ENCODE peak calls at places on chromosomes 7 and 10, in four cellular contexts. C is ovary, Q is stomach, T is SK-N-SH. O is an unnamed sample. For H3K4me1, the result is how much of the 10 kb centered on the place peaks cover.

GRCh38 chr7:142168746-142169145 is 57.2 kb downstream of the MGAM2 start:
- DNase-seq in C (no peak), Q (no peak), T (no peak), O (no peak)

GRCh38 chr7:30206466-30206865 is 71.7 kb downstream of the MTURN start:
- DNase-seq in C (no peak), Q (no peak), T (no peak), O (no peak)

GRCh38 chr10:68212721-68213352 is 19.1 kb downstream of the ATOH7 start:
- DNase-seq in C (no peak), Q (no peak), T (peak), O (no peak)

GRCh38 chr7:135669774-135670173 is 7.5 kb downstream of the STMP1 start:
- DNase-seq in C (no peak), Q (no peak), T (no peak), O (no peak)

GRCh38 chr7:132065193-132065972 is 509.0 kb upstream of the PODXL start:
- DNase-seq in C (peak), Q (no peak), T (peak), O (peak)

GRCh38 chr10:20871970-20872369 is 25.1 kb downstream of the NEBL start:
- DNase-seq in C (no peak), Q (no peak), T (no peak), O (no peak)

GRCh38 chr10:88693392-88694020 is 12.5 kb upstream of the LIPK start:
- DNase-seq in C (no peak), Q (no peak), T (no peak), O (no peak)

GRCh38 chr7:28890137-28890536 is 68.0 kb downstream of the TRIL start:
- DNase-seq in C (no peak), Q (no peak), T (no peak), O (no peak)

GRCh38 chr7:137164251-137164650 is 179.3 kb downstream of the PTN start:
- DNase-seq in C (no peak), Q (no peak), T (no peak), O (no peak)

GRCh38 chr7:142158741-142159496 is 47.4 kb downstream of the MGAM2 start:
- DNase-seq in C (no peak), Q (no peak), T (no peak), O (no peak)

GRCh38 chr10:4685904-4686643 is 139.9 kb upstream of the AKR1E2 start:
- DNase-seq in C (no peak), Q (no peak), T (no peak), O (no peak)

GRCh38 chr10:4685495-4685894 is 140.5 kb upstream of the AKR1E2 start:
- DNase-seq in C (no peak), Q (no peak), T (no peak), O (no peak)

GRCh38 chr10:4688168-4688567 is 137.8 kb upstream of the AKR1E2 start:
- DNase-seq in C (no peak), Q (no peak), T (no peak), O (no peak)

GRCh38 chr10:4687397-4687796 is 138.6 kb upstream of the AKR1E2 start:
- DNase-seq in C (no peak), Q (no peak), T (no peak), O (no peak)

GRCh38 chr10:4686644-4686996 is 139.4 kb upstream of the AKR1E2 start:
- DNase-seq in C (no peak), Q (no peak), T (no peak), O (no peak)
- TF ChIP-seq EP300 in C (no peak), Q (no peak), T (peak), O (no peak)

GRCh38 chr7:116571037-116571436 is 46.2 kb downstream of the CAV1 start:
- DNase-seq in C (no peak), Q (no peak), T (no peak), O (no peak)

GRCh38 chr7:116571552-116571951 is 46.7 kb downstream of the CAV1 start:
- DNase-seq in C (no peak), Q (no peak), T (no peak), O (no peak)

GRCh38 chr7:116572036-116572435 is 47.2 kb downstream of the CAV1 start:
- DNase-seq in C (no peak), Q (no peak), T (no peak), O (no peak)

GRCh38 chr7:116569737-116570136 is 44.9 kb downstream of the CAV1 start:
- DNase-seq in C (no peak), Q (no peak), T (no peak), O (no peak)

GRCh38 chr7:116570306-116570705 is 45.5 kb downstream of the CAV1 start:
- DNase-seq in C (no peak), Q (no peak), T (no peak), O (no peak)
- H3K4me1 ChIP-seq in C (under half), Q (under half), T (under half), O (under half)

GRCh38 chr10:86755740-86756510 is 494 bp upstream of the BMPR1A start:
- DNase-seq in C (peak), Q (peak), T (peak), O (peak)

GRCh38 chr10:86757110-86757790 is 831 bp downstream of the BMPR1A start:
- DNase-seq in C (peak), Q (peak), T (no peak), O (no peak)

GRCh38 chr10:86756511-86757109 is at the start of gene BMPR1A:
- DNase-seq in C (peak), Q (peak), T (peak), O (peak)

GRCh38 chr10:86758231-86759072 is 2.0 kb downstream of the BMPR1A start:
- DNase-seq in C (no peak), Q (no peak), T (no peak), O (no peak)

DNA sequence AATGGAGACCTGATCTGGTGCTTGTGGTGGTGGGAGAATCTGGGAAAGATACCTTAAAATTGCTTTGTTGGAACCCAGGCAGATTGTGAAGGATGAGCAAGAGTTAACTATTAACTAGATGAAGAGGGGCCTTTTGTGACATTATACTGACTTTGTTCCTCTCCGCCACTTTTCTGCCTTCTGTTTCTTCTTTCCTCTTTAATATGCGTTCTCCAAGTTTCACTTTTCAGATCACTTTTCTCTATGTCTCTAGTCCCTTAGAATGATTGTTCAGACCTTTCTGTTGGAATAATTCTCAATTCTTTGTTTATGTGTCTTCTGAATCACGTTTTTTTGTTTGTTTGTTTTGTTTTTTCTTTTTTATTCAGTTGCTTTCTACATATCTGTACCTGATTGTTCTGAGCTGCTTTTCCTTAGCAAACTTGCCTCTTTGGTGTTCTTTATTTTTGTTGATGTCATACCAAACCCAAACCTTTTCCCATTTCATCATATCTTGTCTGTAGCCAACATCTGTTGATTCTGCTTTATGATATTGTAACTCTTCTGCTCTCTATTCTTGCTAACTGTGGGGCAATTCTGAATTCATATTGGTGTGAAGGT is 2.8 kb downstream of the BMPR1A start:
- DNase-seq in C (no peak), Q (no peak), T (no peak), O (no peak)
- TF ChIP-seq EP300 in C (no peak), Q (no peak), T (no peak), O (no peak)

GRCh38 chr10:110129490-110129889 is 77.9 kb upstream of the MXI1 start:
- DNase-seq in C (no peak), Q (no peak), T (no peak), O (no peak)
- H3K4me1 ChIP-seq in C (under half), Q (under half), T (under half), O (under half)

GRCh38 chr10:63058236-63058635 is 74.9 kb upstream of the NRBF2 start:
- DNase-seq in C (no peak), Q (no peak), T (no peak), O (no peak)
- TF ChIP-seq EP300 in C (no peak), Q (no peak), T (no peak), O (no peak)

GRCh38 chr10:24886281-24886680 is 66.1 kb downstream of the PRTFDC1 start:
- DNase-seq in C (no peak), Q (peak), T (no peak), O (no peak)
- H3K4me1 ChIP-seq in C (under half), Q (under half), T (under half), O (under half)

O was measured in suprapubic skin.